ENCODE peak calls at places on chromosome 4, in four cellular contexts. One of them, this sample, is unnamed.

GRCh38 chr4:80592950-80593349 is 257.4 kb downstream of the CFAP299 start:
- DNase-seq in astrocyte of the spinal cord: no peak
- DNase-seq in astrocyte: no peak
- DNase-seq in cardiac muscle cell: no peak
- DNase-seq in this sample: no peak

GRCh38 chr4:752196-752861 is 46.7 kb downstream of the PCGF3 start:
- DNase-seq in astrocyte of the spinal cord: peak; percentile 44
- DNase-seq in astrocyte: peak; percentile 49
- DNase-seq in cardiac muscle cell: no peak
- DNase-seq in this sample: no peak

GRCh38 chr4:107640157-107640556 is 79.9 kb downstream of the PAPSS1 start:
- DNase-seq in astrocyte of the spinal cord: no peak
- DNase-seq in astrocyte: no peak
- DNase-seq in cardiac muscle cell: no peak
- DNase-seq in this sample: peak; percentile 11

GRCh38 chr4:145195167-145195952 is 15.0 kb upstream of the OTUD4 start:
- DNase-seq in astrocyte of the spinal cord: no peak
- DNase-seq in astrocyte: no peak
- DNase-seq in cardiac muscle cell: no peak
- DNase-seq in this sample: no peak

GRCh38 chr4:158169931-158170690 is 2.7 kb downstream of the GASK1B start:
- DNase-seq in astrocyte of the spinal cord: peak; percentile 43
- DNase-seq in astrocyte: peak; percentile 72
- DNase-seq in cardiac muscle cell: no peak
- DNase-seq in this sample: peak; percentile 56

GRCh38 chr4:9762823-9763475 is 18.5 kb upstream of the DRD5 start:
- DNase-seq in astrocyte of the spinal cord: peak; percentile 15
- DNase-seq in astrocyte: peak; percentile 12
- DNase-seq in cardiac muscle cell: peak; percentile 85
- DNase-seq in this sample: peak; percentile 76

GRCh38 chr4:142778430-142778829 is 67.7 kb downstream of the INPP4B start:
- DNase-seq in astrocyte of the spinal cord: peak; percentile 7
- DNase-seq in astrocyte: peak; percentile 66
- DNase-seq in cardiac muscle cell: no peak
- DNase-seq in this sample: peak; percentile 63

GRCh38 chr4:139872274-139872673 is 206.7 kb downstream of the MGST2 start:
- DNase-seq in astrocyte of the spinal cord: peak; percentile 94
- DNase-seq in astrocyte: peak; percentile 97
- DNase-seq in cardiac muscle cell: no peak
- DNase-seq in this sample: peak; percentile 94

GRCh38 chr4:8109406-8110065 is 49.1 kb downstream of the ABLIM2 start:
- DNase-seq in astrocyte of the spinal cord: no peak
- DNase-seq in astrocyte: no peak
- DNase-seq in cardiac muscle cell: no peak
- DNase-seq in this sample: no peak

GRCh38 chr4:139085141-139085540 is 69.6 kb downstream of the NOCT start:
- DNase-seq in astrocyte of the spinal cord: peak; percentile 29
- DNase-seq in astrocyte: peak; percentile 14
- DNase-seq in cardiac muscle cell: no peak
- DNase-seq in this sample: peak; percentile 20

GRCh38 chr4:78845469-78845868 is 69.3 kb downstream of the BMP2K start:
- DNase-seq in astrocyte of the spinal cord: no peak
- DNase-seq in astrocyte: no peak
- DNase-seq in cardiac muscle cell: no peak
- DNase-seq in this sample: no peak

GRCh38 chr4:25814737-25815136 is 48.1 kb downstream of the SEL1L3 start:
- DNase-seq in astrocyte of the spinal cord: no peak
- DNase-seq in astrocyte: no peak
- DNase-seq in cardiac muscle cell: no peak
- DNase-seq in this sample: no peak

GRCh38 chr4:7066493-7066892 is 1.4 kb downstream of the GRPEL1 start:
- DNase-seq in astrocyte of the spinal cord: no peak
- DNase-seq in astrocyte: no peak
- DNase-seq in cardiac muscle cell: no peak
- DNase-seq in this sample: no peak
- H3K4me3 ChIP-seq in astrocyte of the spinal cord: peak overlapping the region; percentile 80
- H3K4me3 ChIP-seq in astrocyte: peak overlapping the region; percentile 72
- H3K4me3 ChIP-seq in cardiac muscle cell: no peak overlapping the region
- H3K4me3 ChIP-seq in this sample: peak overlapping the region; percentile 87

GRCh38 chr4:33724685-33725084 is 2519.6 kb downstream of the ARAP2 start:
- DNase-seq in astrocyte of the spinal cord: no peak
- DNase-seq in astrocyte: peak; percentile 1
- DNase-seq in cardiac muscle cell: no peak
- DNase-seq in this sample: no peak
- TF ChIP-seq CTCF in astrocyte of the spinal cord: no peak
- TF ChIP-seq CTCF in astrocyte: no peak
- TF ChIP-seq CTCF in cardiac muscle cell: no peak
- TF ChIP-seq CTCF in this sample: no peak

DNA sequence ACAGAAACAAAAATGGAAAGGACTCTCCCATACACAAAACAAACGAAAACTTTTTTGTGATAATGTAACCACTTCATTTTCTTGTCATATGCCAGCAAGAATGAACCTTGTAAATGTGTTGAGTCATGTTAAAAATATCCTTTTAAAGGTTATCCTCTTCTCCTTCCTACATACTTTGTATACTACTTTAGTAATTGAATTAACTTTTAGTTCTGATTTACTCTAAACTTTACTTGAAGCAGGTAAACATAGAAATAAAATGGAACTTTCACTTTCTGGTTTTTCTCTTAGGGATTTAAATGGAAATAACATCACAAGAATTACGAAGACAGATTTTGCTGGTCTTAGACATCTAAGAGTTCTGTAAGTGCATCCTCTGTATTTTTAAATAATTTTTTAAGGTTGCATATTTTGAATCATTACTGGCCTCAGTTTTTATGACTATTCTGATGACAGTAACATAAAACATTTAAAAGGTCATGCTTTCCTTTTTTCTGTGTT is 4.7 kb downstream of the SLIT2 start:
- DNase-seq in astrocyte of the spinal cord: peak; percentile 44
- DNase-seq in astrocyte: no peak
- DNase-seq in cardiac muscle cell: no peak
- DNase-seq in this sample: no peak
- H3K4me3 ChIP-seq in astrocyte of the spinal cord: no peak overlapping the region
- H3K4me3 ChIP-seq in astrocyte: no peak overlapping the region
- H3K4me3 ChIP-seq in cardiac muscle cell: peak overlapping the region; percentile 84
- H3K4me3 ChIP-seq in this sample: peak overlapping the region; percentile 89

GRCh38 chr4:152460488-152460887 is 75.4 kb downstream of the FBXW7 start:
- DNase-seq in astrocyte of the spinal cord: peak; percentile 57
- DNase-seq in astrocyte: peak; percentile 59
- DNase-seq in cardiac muscle cell: no peak
- DNase-seq in this sample: peak; percentile 83
- TF ChIP-seq CTCF in astrocyte of the spinal cord: peak; percentile 21
- TF ChIP-seq CTCF in astrocyte: peak; percentile 11
- TF ChIP-seq CTCF in cardiac muscle cell: peak; percentile 54
- TF ChIP-seq CTCF in this sample: peak; percentile 58

GRCh38 chr4:102627831-102628523 is 126.8 kb downstream of the NFKB1 start:
- DNase-seq in astrocyte of the spinal cord: peak; percentile 45
- DNase-seq in astrocyte: peak; percentile 83
- DNase-seq in cardiac muscle cell: no peak
- DNase-seq in this sample: no peak

GRCh38 chr4:102620697-102621497 is 119.7 kb downstream of the NFKB1 start:
- DNase-seq in astrocyte of the spinal cord: peak; percentile 95
- DNase-seq in astrocyte: peak; percentile 85
- DNase-seq in cardiac muscle cell: peak; percentile 66
- DNase-seq in this sample: peak; percentile 80

GRCh38 chr4:102629686-102630085 is 128.5 kb downstream of the NFKB1 start:
- DNase-seq in astrocyte of the spinal cord: no peak
- DNase-seq in astrocyte: no peak
- DNase-seq in cardiac muscle cell: no peak
- DNase-seq in this sample: no peak

GRCh38 chr4:102623622-102624021 is 122.5 kb downstream of the NFKB1 start:
- DNase-seq in astrocyte of the spinal cord: peak; percentile 82
- DNase-seq in astrocyte: peak; percentile 61
- DNase-seq in cardiac muscle cell: peak; percentile 51
- DNase-seq in this sample: peak; percentile 43

GRCh38 chr4:102625232-102625930 is 124.2 kb downstream of the NFKB1 start:
- DNase-seq in astrocyte of the spinal cord: peak; percentile 25
- DNase-seq in astrocyte: no peak
- DNase-seq in cardiac muscle cell: peak; percentile 50
- DNase-seq in this sample: peak; percentile 52
- H3K4me3 ChIP-seq in astrocyte of the spinal cord: no peak overlapping the region
- H3K4me3 ChIP-seq in astrocyte: no peak overlapping the region
- H3K4me3 ChIP-seq in cardiac muscle cell: no peak overlapping the region
- H3K4me3 ChIP-seq in this sample: no peak overlapping the region

DNA sequence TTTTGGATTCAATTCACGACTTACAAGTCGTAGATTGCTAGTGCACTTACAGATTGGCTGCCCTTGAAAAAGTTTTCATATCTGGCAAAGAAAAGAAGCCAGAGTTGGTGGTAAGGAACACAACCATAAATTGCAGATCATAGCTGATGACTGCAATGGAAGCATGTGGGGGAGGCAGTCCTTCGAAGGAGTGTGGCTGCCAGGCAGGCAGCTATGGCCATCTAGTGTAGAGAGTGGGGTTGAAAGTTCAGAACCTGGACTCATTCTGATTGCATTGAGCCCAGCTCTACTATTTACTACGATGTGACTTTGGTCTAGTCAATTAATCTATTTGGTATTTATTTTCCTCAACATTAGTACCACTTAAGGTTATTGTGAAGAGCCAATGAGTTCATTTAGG is 4.5 kb downstream of the GPM6A start:
- DNase-seq in astrocyte of the spinal cord: no peak
- DNase-seq in astrocyte: no peak
- DNase-seq in cardiac muscle cell: no peak
- DNase-seq in this sample: no peak
- TF ChIP-seq CTCF in astrocyte of the spinal cord: no peak
- TF ChIP-seq CTCF in astrocyte: no peak
- TF ChIP-seq CTCF in cardiac muscle cell: no peak
- TF ChIP-seq CTCF in this sample: no peak

GRCh38 chr4:72424006-72424405 is 145.0 kb downstream of the ADAMTS3 start:
- DNase-seq in astrocyte of the spinal cord: no peak
- DNase-seq in astrocyte: no peak
- DNase-seq in cardiac muscle cell: no peak
- DNase-seq in this sample: no peak
- H3K4me3 ChIP-seq in astrocyte of the spinal cord: no peak overlapping the region
- H3K4me3 ChIP-seq in astrocyte: no peak overlapping the region
- H3K4me3 ChIP-seq in cardiac muscle cell: no peak overlapping the region
- H3K4me3 ChIP-seq in this sample: no peak overlapping the region

GRCh38 chr4:52103314-52103713 is 52.2 kb downstream of the SPATA18 start:
- DNase-seq in astrocyte of the spinal cord: no peak
- DNase-seq in astrocyte: no peak
- DNase-seq in cardiac muscle cell: peak; percentile 40
- DNase-seq in this sample: peak; percentile 29
- TF ChIP-seq CTCF in astrocyte of the spinal cord: peak; percentile 30
- TF ChIP-seq CTCF in astrocyte: peak; percentile 37
- TF ChIP-seq CTCF in cardiac muscle cell: peak; percentile 34
- TF ChIP-seq CTCF in this sample: peak; percentile 59